ENCODE peak calls at places on chromosomes 7 and 10, in seven cellular contexts. One of them, this sample, is unnamed.

GRCh38 chr10:32077896-32078295 is 21.7 kb upstream of the KIF5B start:
- DNase-seq in uterus: peak
- DNase-seq in H9: no peak
- DNase-seq in lower lobe of right lung: no peak
- DNase-seq in psoas muscle: peak
- DNase-seq in IMR-90: peak
- DNase-seq in aorta: no peak
- DNase-seq in this sample: peak

GRCh38 chr10:79056736-79057391 is 11.9 kb upstream of the ZMIZ1 start:
- DNase-seq in uterus: peak
- DNase-seq in H9: no peak
- DNase-seq in lower lobe of right lung: peak
- DNase-seq in psoas muscle: peak
- DNase-seq in IMR-90: no peak
- DNase-seq in aorta: peak
- DNase-seq in this sample: peak

GRCh38 chr10:1155791-1156615 is 99.8 kb downstream of the WDR37 start:
- DNase-seq in uterus: no peak
- DNase-seq in H9: no peak
- DNase-seq in lower lobe of right lung: no peak
- DNase-seq in psoas muscle: no peak
- DNase-seq in IMR-90: no peak
- DNase-seq in aorta: no peak
- DNase-seq in this sample: no peak

GRCh38 chr7:124482229-124482628 is 283.4 kb downstream of the GPR37 start:
- DNase-seq in uterus: no peak
- DNase-seq in H9: no peak
- DNase-seq in lower lobe of right lung: no peak
- DNase-seq in psoas muscle: no peak
- DNase-seq in IMR-90: no peak
- DNase-seq in aorta: no peak
- DNase-seq in this sample: no peak

GRCh38 chr10:71009031-71009605 is 120.8 kb upstream of the PCBD1 start:
- DNase-seq in uterus: no peak
- DNase-seq in H9: no peak
- DNase-seq in lower lobe of right lung: no peak
- DNase-seq in psoas muscle: no peak
- DNase-seq in IMR-90: no peak
- DNase-seq in aorta: peak
- DNase-seq in this sample: peak

GRCh38 chr7:5282464-5283316 is at the start of gene SLC29A4:
- DNase-seq in uterus: peak
- DNase-seq in H9: no peak
- DNase-seq in lower lobe of right lung: no peak
- DNase-seq in psoas muscle: peak
- DNase-seq in IMR-90: no peak
- DNase-seq in aorta: peak
- DNase-seq in this sample: peak

GRCh38 chr7:93178213-93178612 is 30.0 kb upstream of the SAMD9L start:
- DNase-seq in uterus: no peak
- DNase-seq in H9: no peak
- DNase-seq in lower lobe of right lung: no peak
- DNase-seq in psoas muscle: no peak
- DNase-seq in IMR-90: peak
- DNase-seq in aorta: no peak
- DNase-seq in this sample: no peak

GRCh38 chr7:117051808-117052207 is 98.5 kb downstream of the ST7 start:
- DNase-seq in uterus: no peak
- DNase-seq in H9: no peak
- DNase-seq in lower lobe of right lung: no peak
- DNase-seq in psoas muscle: no peak
- DNase-seq in IMR-90: no peak
- DNase-seq in aorta: no peak
- DNase-seq in this sample: peak

GRCh38 chr10:90642136-90642535 is 215.7 kb downstream of the HTR7 start:
- DNase-seq in uterus: no peak
- DNase-seq in H9: no peak
- DNase-seq in lower lobe of right lung: no peak
- DNase-seq in psoas muscle: no peak
- DNase-seq in IMR-90: peak
- DNase-seq in aorta: no peak
- DNase-seq in this sample: no peak

GRCh38 chr7:143382791-143383641 is 1.9 kb downstream of the ZYX start:
- DNase-seq in uterus: no peak
- DNase-seq in H9: peak
- DNase-seq in lower lobe of right lung: no peak
- DNase-seq in psoas muscle: no peak
- DNase-seq in IMR-90: no peak
- DNase-seq in aorta: peak
- DNase-seq in this sample: no peak

GRCh38 chr7:133542209-133542780 is 289.4 kb downstream of the EXOC4 start:
- DNase-seq in uterus: no peak
- DNase-seq in H9: no peak
- DNase-seq in lower lobe of right lung: no peak
- DNase-seq in psoas muscle: no peak
- DNase-seq in IMR-90: no peak
- DNase-seq in aorta: no peak
- DNase-seq in this sample: no peak

GRCh38 chr7:31883761-31884164 is 186.4 kb downstream of the PDE1C start:
- DNase-seq in uterus: peak
- DNase-seq in H9: no peak
- DNase-seq in lower lobe of right lung: no peak
- DNase-seq in psoas muscle: no peak
- DNase-seq in IMR-90: peak
- DNase-seq in aorta: no peak
- DNase-seq in this sample: peak

GRCh38 chr10:119221201-119221600 is 13.8 kb downstream of the GRK5 start:
- DNase-seq in uterus: no peak
- DNase-seq in H9: no peak
- DNase-seq in lower lobe of right lung: no peak
- DNase-seq in psoas muscle: no peak
- DNase-seq in IMR-90: peak
- DNase-seq in aorta: no peak
- DNase-seq in this sample: no peak

DNA sequence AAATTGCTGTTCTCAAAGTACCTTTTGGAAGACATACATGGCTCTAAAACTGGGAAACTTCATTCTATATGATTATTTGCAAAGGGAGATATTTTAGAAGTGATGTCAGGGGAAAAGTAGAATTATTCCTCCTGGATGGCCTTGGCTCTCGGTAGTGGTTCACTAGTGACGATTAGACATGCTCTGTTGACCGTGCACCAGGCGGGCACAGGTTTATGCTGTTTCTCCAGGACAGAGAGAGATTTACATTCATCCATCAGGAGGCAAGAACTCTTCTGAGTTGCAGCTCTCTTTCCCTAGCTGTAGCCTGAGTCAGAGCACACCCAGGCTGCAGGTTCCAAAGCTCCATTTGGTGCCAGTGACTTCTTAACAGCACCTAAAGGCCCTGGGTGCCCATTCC is 184.9 kb upstream of the WDR11 start:
- DNase-seq in uterus: no peak
- DNase-seq in H9: no peak
- DNase-seq in lower lobe of right lung: no peak
- DNase-seq in psoas muscle: no peak
- DNase-seq in IMR-90: no peak
- DNase-seq in aorta: no peak
- DNase-seq in this sample: no peak
- H3K27ac ChIP-seq in uterus: no peak
- H3K27ac ChIP-seq in H9: no peak
- H3K27ac ChIP-seq in lower lobe of right lung: no peak
- H3K27ac ChIP-seq in psoas muscle: no peak
- H3K27ac ChIP-seq in IMR-90: no peak
- H3K27ac ChIP-seq in aorta: no peak
- H3K27ac ChIP-seq in this sample: no peak

GRCh38 chr10:110530131-110530831 is 32.6 kb downstream of the DUSP5 start:
- DNase-seq in uterus: peak
- DNase-seq in H9: peak
- DNase-seq in lower lobe of right lung: peak
- DNase-seq in psoas muscle: peak
- DNase-seq in IMR-90: no peak
- DNase-seq in aorta: peak
- DNase-seq in this sample: no peak

GRCh38 chr10:110528224-110528997 is 30.7 kb downstream of the DUSP5 start:
- DNase-seq in uterus: no peak
- DNase-seq in H9: no peak
- DNase-seq in lower lobe of right lung: no peak
- DNase-seq in psoas muscle: no peak
- DNase-seq in IMR-90: no peak
- DNase-seq in aorta: no peak
- DNase-seq in this sample: no peak

GRCh38 chr10:110527731-110528171 is 30.0 kb downstream of the DUSP5 start:
- DNase-seq in uterus: no peak
- DNase-seq in H9: no peak
- DNase-seq in lower lobe of right lung: no peak
- DNase-seq in psoas muscle: no peak
- DNase-seq in IMR-90: no peak
- DNase-seq in aorta: no peak
- DNase-seq in this sample: no peak

GRCh38 chr10:110531687-110532086 is 34.0 kb downstream of the DUSP5 start:
- DNase-seq in uterus: no peak
- DNase-seq in H9: no peak
- DNase-seq in lower lobe of right lung: no peak
- DNase-seq in psoas muscle: no peak
- DNase-seq in IMR-90: no peak
- DNase-seq in aorta: no peak
- DNase-seq in this sample: no peak

DNA sequence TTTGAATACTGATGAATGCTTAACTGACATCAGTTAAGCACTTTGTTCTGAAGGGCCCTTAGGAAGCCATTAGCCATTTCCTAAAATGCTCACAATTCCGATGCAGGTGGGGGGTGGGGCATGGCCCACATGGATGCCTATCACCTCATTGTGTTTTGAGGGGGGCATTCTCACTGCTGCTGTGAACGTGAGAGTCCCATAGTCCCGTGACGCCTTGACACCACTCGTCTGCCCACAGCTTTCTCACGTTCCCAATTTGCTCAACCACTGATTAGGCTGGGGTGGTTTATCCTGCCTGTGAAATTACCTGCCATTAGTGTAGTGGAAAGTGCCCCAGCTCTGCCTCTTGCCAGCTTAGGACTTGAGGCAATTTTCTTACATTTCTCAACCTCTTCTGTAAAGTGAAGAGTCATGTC is 31.9 kb downstream of the DUSP5 start:
- DNase-seq in uterus: no peak
- DNase-seq in H9: peak
- DNase-seq in lower lobe of right lung: no peak
- DNase-seq in psoas muscle: no peak
- DNase-seq in IMR-90: no peak
- DNase-seq in aorta: no peak
- DNase-seq in this sample: no peak
- H3K27ac ChIP-seq in uterus: no peak
- H3K27ac ChIP-seq in H9: peak
- H3K27ac ChIP-seq in lower lobe of right lung: peak
- H3K27ac ChIP-seq in psoas muscle: no peak
- H3K27ac ChIP-seq in IMR-90: no peak
- H3K27ac ChIP-seq in aorta: no peak
- H3K27ac ChIP-seq in this sample: no peak

GRCh38 chr7:151756866-151757265 is 120.0 kb downstream of the PRKAG2 start:
- DNase-seq in uterus: no peak
- DNase-seq in H9: no peak
- DNase-seq in lower lobe of right lung: no peak
- DNase-seq in psoas muscle: no peak
- DNase-seq in IMR-90: no peak
- DNase-seq in aorta: no peak
- DNase-seq in this sample: no peak

GRCh38 chr7:151756076-151756731 is 120.7 kb downstream of the PRKAG2 start:
- DNase-seq in uterus: peak
- DNase-seq in H9: no peak
- DNase-seq in lower lobe of right lung: peak
- DNase-seq in psoas muscle: no peak
- DNase-seq in IMR-90: peak
- DNase-seq in aorta: peak
- DNase-seq in this sample: no peak

GRCh38 chr7:151754142-151754590 is 122.7 kb downstream of the PRKAG2 start:
- DNase-seq in uterus: peak
- DNase-seq in H9: peak
- DNase-seq in lower lobe of right lung: peak
- DNase-seq in psoas muscle: peak
- DNase-seq in IMR-90: peak
- DNase-seq in aorta: peak
- DNase-seq in this sample: peak

GRCh38 chr7:151754688-151755130 is 122.2 kb downstream of the PRKAG2 start:
- DNase-seq in uterus: no peak
- DNase-seq in H9: no peak
- DNase-seq in lower lobe of right lung: no peak
- DNase-seq in psoas muscle: no peak
- DNase-seq in IMR-90: no peak
- DNase-seq in aorta: no peak
- DNase-seq in this sample: no peak

DNA sequence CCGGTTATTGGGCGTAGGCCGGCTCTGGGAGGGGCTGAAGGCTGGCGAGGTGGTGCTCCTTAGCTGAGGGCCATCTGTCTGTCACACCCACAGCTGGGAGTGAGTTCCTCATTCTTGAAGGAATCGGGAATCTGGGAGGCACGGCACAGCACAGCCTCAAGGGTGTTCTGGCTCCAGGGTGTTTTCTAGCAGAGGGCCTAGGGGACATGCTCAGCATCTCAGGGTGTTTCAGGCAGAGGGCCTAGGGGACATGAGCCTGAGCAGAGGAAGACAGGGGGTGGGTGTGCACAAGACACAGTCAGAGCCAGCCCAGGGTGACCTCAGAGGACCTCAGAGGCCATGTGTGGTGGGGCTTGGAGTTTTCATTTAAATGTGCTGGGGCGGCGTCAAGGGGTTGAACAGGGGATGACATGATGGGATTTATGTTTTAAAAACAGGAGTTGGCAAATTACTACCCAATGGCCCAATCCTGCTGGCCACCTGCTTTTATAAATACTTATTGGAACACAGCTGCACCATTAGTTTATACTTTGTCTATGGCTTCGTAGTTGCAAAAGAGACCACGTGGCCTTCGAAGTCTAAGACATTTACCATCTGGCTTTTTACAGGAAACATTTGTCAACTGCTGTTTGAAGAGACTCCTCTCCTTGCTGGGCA is 121.7 kb downstream of the PRKAG2 start:
- DNase-seq in uterus: peak
- DNase-seq in H9: peak
- DNase-seq in lower lobe of right lung: peak
- DNase-seq in psoas muscle: peak
- DNase-seq in IMR-90: peak
- DNase-seq in aorta: peak
- DNase-seq in this sample: peak
- H3K27ac ChIP-seq in uterus: peak
- H3K27ac ChIP-seq in H9: no peak
- H3K27ac ChIP-seq in lower lobe of right lung: peak
- H3K27ac ChIP-seq in psoas muscle: no peak
- H3K27ac ChIP-seq in IMR-90: peak
- H3K27ac ChIP-seq in aorta: peak
- H3K27ac ChIP-seq in this sample: no peak

DNA sequence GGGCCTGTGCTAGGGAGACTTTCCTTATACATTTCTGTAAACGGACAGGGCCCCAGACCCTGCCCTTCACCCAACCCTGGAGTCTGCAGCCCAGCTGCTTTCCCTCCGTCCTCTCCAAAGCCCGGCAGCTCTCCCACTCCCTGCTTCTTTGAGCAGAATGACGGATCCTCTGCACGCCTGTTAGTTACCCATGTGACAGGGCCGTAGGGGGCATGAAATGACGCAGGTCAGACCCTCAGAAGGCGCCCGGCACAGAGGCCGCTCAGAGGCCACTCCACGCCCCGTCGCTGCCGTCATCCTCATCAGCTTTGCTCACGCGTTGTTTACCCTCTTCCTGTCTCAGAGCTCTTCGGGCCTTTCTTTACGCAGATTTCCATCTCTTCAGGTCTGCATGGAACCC is 60.2 kb upstream of the MKRN1 start:
- DNase-seq in uterus: no peak
- DNase-seq in H9: no peak
- DNase-seq in lower lobe of right lung: no peak
- DNase-seq in psoas muscle: no peak
- DNase-seq in IMR-90: no peak
- DNase-seq in aorta: no peak
- DNase-seq in this sample: no peak
- H3K27ac ChIP-seq in uterus: peak
- H3K27ac ChIP-seq in H9: no peak
- H3K27ac ChIP-seq in lower lobe of right lung: peak
- H3K27ac ChIP-seq in psoas muscle: no peak
- H3K27ac ChIP-seq in IMR-90: no peak
- H3K27ac ChIP-seq in aorta: no peak
- H3K27ac ChIP-seq in this sample: no peak